ENCODE peak calls at places on chromosomes 7 and 10, in six cellular contexts. K is choroid plexus epithelial cell, W is fibroblast of lung, M is HFFc6, J is sigmoid colon, D is GM13976. V is an unnamed sample.

GRCh38 chr7:142478479-142479220 is 220.8 kb upstream of the PRSS58 start:
- DNase-seq in K (peak), W (peak), M (peak), J (no peak), D (peak), V (no peak)

GRCh38 chr7:22116451-22117027 is 170.8 kb upstream of the CDCA7L start:
- DNase-seq in K (peak), W (peak), M (peak), J (no peak), D (no peak), V (no peak)

GRCh38 chr7:38685851-38686250 is 54.7 kb upstream of the AMPH start:
- DNase-seq in K (no peak), W (no peak), M (no peak), J (no peak), D (no peak), V (no peak)

GRCh38 chr7:104793066-104793465 is 220.9 kb upstream of the KMT2E start:
- DNase-seq in K (no peak), W (no peak), M (no peak), J (no peak), D (no peak), V (no peak)

GRCh38 chr7:143419880-143420279 is 11.2 kb upstream of the EPHA1 start:
- DNase-seq in K (peak), W (no peak), M (no peak), J (no peak), D (no peak), V (no peak)

GRCh38 chr7:33191326-33191725 is 62.0 kb downstream of the BBS9 start:
- DNase-seq in K (no peak), W (no peak), M (no peak), J (no peak), D (peak), V (no peak)

GRCh38 chr7:101743995-101744360 is 73.4 kb upstream of the CUX1 start:
- DNase-seq in K (no peak), W (no peak), M (no peak), J (no peak), D (no peak), V (no peak)

GRCh38 chr10:34978080-34978479 is 112.1 kb downstream of the CUL2 start:
- DNase-seq in K (no peak), W (no peak), M (no peak), J (no peak), D (no peak), V (no peak)

GRCh38 chr10:78944658-78945333 is 124.0 kb upstream of the ZMIZ1 start:
- DNase-seq in K (peak), W (peak), M (peak), J (peak), D (no peak), V (peak)

GRCh38 chr7:55477781-55478374 is 94.4 kb downstream of the VOPP1 start:
- DNase-seq in K (peak), W (peak), M (peak), J (no peak), D (no peak), V (peak)

GRCh38 chr10:13346912-13347234 is 1.2 kb downstream of the SEPHS1 start:
- DNase-seq in K (no peak), W (peak), M (no peak), J (no peak), D (no peak), V (no peak)

GRCh38 chr7:128164061-128164954 is 76.8 kb upstream of the LEP start:
- DNase-seq in K (peak), W (peak), M (peak), J (no peak), D (no peak), V (peak)

GRCh38 chr10:37476285-37476684 is 350.9 kb downstream of the ANKRD30A start:
- DNase-seq in K (no peak), W (no peak), M (no peak), J (no peak), D (no peak), V (no peak)

GRCh38 chr7:77180990-77181595 is 18.5 kb downstream of the FGL2 start:
- DNase-seq in K (no peak), W (no peak), M (no peak), J (no peak), D (no peak), V (no peak)

GRCh38 chr10:28975891-28976471 is 298.7 kb downstream of the BAMBI start:
- DNase-seq in K (peak), W (peak), M (no peak), J (no peak), D (no peak), V (no peak)

GRCh38 chr7:28378574-28379149 is 33.7 kb upstream of the CREB5 start:
- DNase-seq in K (no peak), W (peak), M (no peak), J (no peak), D (no peak), V (no peak)

GRCh38 chr7:22361320-22361719 is 4.4 kb upstream of the RAPGEF5 start:
- DNase-seq in K (no peak), W (no peak), M (no peak), J (no peak), D (no peak), V (no peak)

GRCh38 chr10:103696411-103697145 is 158.8 kb downstream of the SH3PXD2A start:
- DNase-seq in K (peak), W (peak), M (peak), J (peak), D (peak), V (peak)

GRCh38 chr7:25557379-25557916 is 329.2 kb upstream of the NPVF start:
- DNase-seq in K (no peak), W (no peak), M (no peak), J (no peak), D (no peak), V (no peak)

GRCh38 chr7:44275146-44275545 is 50.2 kb downstream of the CAMK2B start:
- DNase-seq in K (no peak), W (no peak), M (no peak), J (no peak), D (no peak), V (no peak)

GRCh38 chr7:137772748-137773147 is 74.0 kb downstream of the DGKI start:
- DNase-seq in K (peak), W (peak), M (peak), J (no peak), D (no peak), V (peak)

GRCh38 chr10:117805191-117805590 is 241.6 kb downstream of the RAB11FIP2 start:
- DNase-seq in K (no peak), W (no peak), M (no peak), J (no peak), D (no peak), V (no peak)

GRCh38 chr7:140084972-140085371 is 22.2 kb upstream of the PARP12 start:
- DNase-seq in K (no peak), W (no peak), M (no peak), J (no peak), D (peak), V (no peak)

GRCh38 chr7:100673942-100674431 is 447 bp downstream of the GNB2 start:
- DNase-seq in K (peak), W (no peak), M (no peak), J (peak), D (peak), V (no peak)

GRCh38 chr7:27897441-27897847 is 157.5 kb downstream of the TAX1BP1 start:
- DNase-seq in K (no peak), W (no peak), M (no peak), J (no peak), D (no peak), V (no peak)

GRCh38 chr10:79069325-79070090 is 742 bp downstream of the ZMIZ1 start:
- DNase-seq in K (peak), W (peak), M (no peak), J (peak), D (peak), V (no peak)

DNA sequence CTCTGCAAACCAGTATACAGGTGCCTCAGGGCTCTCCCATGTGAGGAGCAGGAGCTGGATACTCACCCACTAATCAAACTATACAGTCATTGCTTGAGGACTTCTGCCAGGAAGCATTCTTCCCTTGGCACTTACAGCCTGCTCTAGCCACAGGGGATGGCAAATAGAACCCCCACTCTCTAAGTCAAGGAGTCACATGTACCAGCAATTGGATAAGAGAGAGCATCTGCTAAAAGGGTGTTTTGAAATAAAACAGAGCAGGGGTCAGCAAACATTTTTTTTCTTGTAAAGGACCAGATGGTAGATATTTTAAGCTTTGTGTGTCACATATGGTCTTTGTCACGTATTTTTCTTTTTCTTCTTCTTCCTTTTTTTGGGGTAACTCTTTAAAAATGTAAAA is 865.2 kb upstream of the GHITM start:
- DNase-seq in K (no peak), W (peak), M (no peak), J (no peak), D (no peak), V (no peak)
- TF ChIP-seq CTCF in K (no peak), W (no peak), M (no peak), J (no peak), D (no peak), V (no peak)

DNA sequence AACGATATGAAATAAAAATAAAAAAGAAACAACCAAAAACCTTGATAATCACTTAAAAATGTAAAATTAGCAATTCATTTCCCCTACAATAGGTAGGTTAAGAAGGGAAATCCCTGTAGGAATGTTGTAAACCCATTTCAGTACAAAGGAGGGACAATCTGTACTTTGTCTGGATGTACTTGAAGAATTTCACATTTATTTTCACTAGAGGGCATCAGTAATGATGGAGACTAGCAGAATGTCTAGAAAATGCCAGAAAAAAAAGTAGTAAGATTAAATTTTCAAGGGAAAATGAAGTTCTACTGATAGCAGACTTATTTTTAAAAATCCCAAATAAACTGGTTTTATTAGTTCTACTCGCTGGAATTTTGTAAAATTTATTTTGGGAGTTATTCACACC is 209.0 kb upstream of the FZD1 start:
- DNase-seq in K (no peak), W (no peak), M (no peak), J (no peak), D (no peak), V (no peak)
- TF ChIP-seq CTCF in K (no peak), W (no peak), M (peak), J (no peak), D (no peak), V (no peak)

DNA sequence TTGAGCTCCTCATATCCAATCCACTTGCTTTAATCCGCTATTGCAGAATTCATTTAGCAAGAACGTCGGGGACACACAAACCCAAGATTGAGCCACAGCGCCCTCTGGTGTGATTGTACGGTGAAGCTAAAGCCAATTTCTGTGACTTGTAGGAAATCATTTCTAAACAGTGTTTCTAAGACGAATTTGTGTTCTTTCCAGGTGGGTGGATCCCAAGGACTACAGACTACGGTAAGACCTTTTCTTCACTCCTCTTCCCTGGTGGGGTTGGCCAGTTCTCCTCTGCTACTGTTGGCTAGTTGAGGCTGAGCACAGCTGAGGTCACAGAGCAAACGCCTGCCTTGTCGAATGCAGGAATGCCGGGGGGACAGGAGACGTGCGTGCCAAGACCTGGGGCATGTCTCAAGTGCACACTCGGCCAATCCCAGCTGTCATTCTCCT is 5.2 kb downstream of the DMBT1 start:
- DNase-seq in K (peak), W (peak), M (peak), J (peak), D (peak), V (peak)
- TF ChIP-seq CTCF in K (peak), W (peak), M (peak), J (peak), D (peak), V (peak)

GRCh38 chr7:1473864-1474512 is 14.7 kb upstream of the MICALL2 start:
- DNase-seq in K (peak), W (peak), M (peak), J (peak), D (peak), V (peak)
- TF ChIP-seq CTCF in K (peak), W (peak), M (peak), J (peak), D (peak), V (peak)

GRCh38 chr7:52257890-52258289 is 777.5 kb upstream of the POM121L12 start:
- DNase-seq in K (no peak), W (no peak), M (no peak), J (no peak), D (no peak), V (no peak)

GRCh38 chr7:52261052-52261451 is 774.4 kb upstream of the POM121L12 start:
- DNase-seq in K (no peak), W (no peak), M (no peak), J (no peak), D (no peak), V (no peak)

GRCh38 chr7:52254396-52255025 is 780.9 kb upstream of the POM121L12 start:
- DNase-seq in K (no peak), W (no peak), M (no peak), J (no peak), D (no peak), V (no peak)

GRCh38 chr7:52260046-52260665 is 775.3 kb upstream of the POM121L12 start:
- DNase-seq in K (no peak), W (no peak), M (no peak), J (no peak), D (no peak), V (no peak)
- TF ChIP-seq CTCF in K (no peak), W (no peak), M (no peak), J (no peak), D (no peak), V (no peak)

GRCh38 chr7:92682767-92683539 is 92.8 kb upstream of the FAM133B start:
- DNase-seq in K (peak), W (peak), M (no peak), J (no peak), D (no peak), V (no peak)
- TF ChIP-seq CTCF in K (no peak), W (no peak), M (no peak), J (no peak), D (no peak), V (no peak)

DNA sequence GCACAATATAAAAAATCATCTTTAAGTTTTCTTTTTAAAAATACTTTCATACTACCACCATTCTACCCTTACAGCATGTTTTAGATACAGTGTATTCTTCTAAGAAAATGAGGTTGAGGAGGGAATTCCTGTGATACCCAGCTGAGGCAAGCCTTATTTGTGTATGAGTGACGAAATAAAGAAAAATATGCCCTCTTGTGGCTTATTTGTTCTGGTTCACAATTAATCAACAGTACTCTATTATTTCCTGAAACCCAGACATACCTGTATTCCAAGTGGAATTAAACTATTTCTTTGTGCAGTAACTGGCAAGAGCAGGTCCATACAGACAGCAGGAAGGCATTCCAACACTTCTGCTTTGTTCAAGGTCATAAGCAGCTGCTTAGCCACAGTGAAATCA is 4.5 kb upstream of the SEMA3D start:
- DNase-seq in K (peak), W (peak), M (peak), J (no peak), D (no peak), V (no peak)
- TF ChIP-seq CTCF in K (peak), W (peak), M (peak), J (no peak), D (no peak), V (peak)

DNA sequence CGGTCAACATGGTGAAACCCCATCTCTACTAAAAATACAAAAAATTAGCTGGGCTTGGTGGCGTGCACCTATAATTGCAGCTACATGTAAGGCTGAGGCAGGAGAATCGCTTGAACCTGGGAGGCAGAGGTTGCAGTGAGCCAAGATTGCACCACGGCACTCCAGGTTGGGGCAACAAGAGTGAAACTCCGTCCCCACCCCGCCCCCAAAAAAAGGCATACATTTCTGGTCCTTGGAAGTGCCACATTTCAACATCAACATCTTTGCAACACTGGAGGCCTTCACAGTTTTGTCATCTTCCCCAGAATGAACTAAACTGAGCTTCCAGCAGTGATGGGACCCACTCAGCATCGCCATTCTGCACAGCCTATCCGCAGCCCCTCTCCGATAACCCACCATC is 36.6 kb downstream of the FAM53B start:
- DNase-seq in K (no peak), W (no peak), M (no peak), J (no peak), D (no peak), V (no peak)
- TF ChIP-seq CTCF in K (no peak), W (no peak), M (no peak), J (no peak), D (no peak), V (no peak)

V was measured in AG09309.